ENCODE peak calls at places on chromosome 17, in eight cellular contexts. Y, U, T, K, R, G, O and M are unnamed samples.

GRCh38 chr17:66459811-66460270 is 157.4 kb downstream of the PRKCA start:
- DNase-seq in Y (peak), U (no peak), T (peak), K (no peak), R (peak), G (peak), O (peak), M (peak)

GRCh38 chr17:81923302-81924260 is 4.0 kb downstream of the MAFG start:
- DNase-seq in Y (peak), U (no peak), T (peak), K (no peak), R (peak), G (peak), O (peak), M (no peak)

GRCh38 chr17:36072431-36073121 is 8.5 kb downstream of the CCL18 start:
- DNase-seq in Y (peak), U (no peak), T (peak), K (peak), R (peak), G (peak), O (no peak), M (no peak)

GRCh38 chr17:30225919-30226553 is 9.5 kb downstream of the SLC6A4 start:
- DNase-seq in Y (no peak), U (no peak), T (no peak), K (no peak), R (no peak), G (no peak), O (no peak), M (no peak)

GRCh38 chr17:60381958-60382357 is 10.0 kb downstream of the USP32 start:
- DNase-seq in Y (no peak), U (no peak), T (no peak), K (no peak), R (no peak), G (no peak), O (no peak), M (no peak)

GRCh38 chr17:76382305-76382802 is 2.1 kb upstream of the SPHK1 start:
- DNase-seq in Y (no peak), U (no peak), T (no peak), K (no peak), R (no peak), G (peak), O (no peak), M (no peak)

GRCh38 chr17:29572691-29573557 is 4.4 kb downstream of the TP53I13 start:
- DNase-seq in Y (peak), U (no peak), T (peak), K (no peak), R (no peak), G (peak), O (no peak), M (no peak)

GRCh38 chr17:2691965-2692780 is 19.4 kb downstream of the CLUH start:
- DNase-seq in Y (no peak), U (no peak), T (no peak), K (no peak), R (no peak), G (no peak), O (no peak), M (no peak)

GRCh38 chr17:67478266-67479118 is 101.4 kb downstream of the PITPNC1 start:
- DNase-seq in Y (no peak), U (no peak), T (no peak), K (no peak), R (no peak), G (no peak), O (no peak), M (no peak)

GRCh38 chr17:1485311-1485747 is 7.2 kb downstream of the MYO1C start:
- DNase-seq in Y (peak), U (no peak), T (no peak), K (no peak), R (no peak), G (peak), O (no peak), M (no peak)

GRCh38 chr17:49223517-49224197 is 6.9 kb downstream of the PHOSPHO1 start:
- DNase-seq in Y (no peak), U (no peak), T (peak), K (no peak), R (peak), G (peak), O (no peak), M (no peak)

GRCh38 chr17:15411556-15412198 is 55.7 kb downstream of the CDRT4 start:
- DNase-seq in Y (peak), U (no peak), T (no peak), K (no peak), R (no peak), G (peak), O (no peak), M (no peak)

GRCh38 chr17:10172241-10172741 is 26.1 kb downstream of the GAS7 start:
- DNase-seq in Y (peak), U (no peak), T (no peak), K (no peak), R (no peak), G (peak), O (no peak), M (no peak)

GRCh38 chr17:62617894-62618472 is 9.5 kb upstream of the MRC2 start:
- DNase-seq in Y (peak), U (no peak), T (peak), K (no peak), R (no peak), G (peak), O (no peak), M (no peak)

GRCh38 chr17:32536736-32537646 is 50.2 kb downstream of the CDK5R1 start:
- DNase-seq in Y (peak), U (no peak), T (peak), K (no peak), R (peak), G (peak), O (no peak), M (no peak)

GRCh38 chr17:29369831-29370735 is 20.1 kb upstream of the TAOK1 start:
- DNase-seq in Y (peak), U (no peak), T (peak), K (no peak), R (peak), G (peak), O (peak), M (no peak)

GRCh38 chr17:16939606-16940115 is 32.3 kb downstream of the TNFRSF13B start:
- DNase-seq in Y (no peak), U (no peak), T (no peak), K (no peak), R (no peak), G (no peak), O (no peak), M (no peak)

GRCh38 chr17:7220593-7221280 is 999 bp downstream of the ACADVL start:
- DNase-seq in Y (peak), U (no peak), T (peak), K (no peak), R (peak), G (peak), O (no peak), M (no peak)

GRCh38 chr17:57537524-57538410 is 207.3 kb downstream of the CCDC182 start:
- DNase-seq in Y (no peak), U (no peak), T (peak), K (no peak), R (no peak), G (no peak), O (no peak), M (no peak)

GRCh38 chr17:67200727-67201301 is 44.2 kb downstream of the HELZ start:
- DNase-seq in Y (peak), U (no peak), T (peak), K (no peak), R (no peak), G (peak), O (no peak), M (no peak)

GRCh38 chr17:7322520-7323194 is 6.5 kb downstream of the NEURL4 start:
- DNase-seq in Y (no peak), U (no peak), T (no peak), K (no peak), R (no peak), G (no peak), O (no peak), M (no peak)

GRCh38 chr17:39653316-39653661 is 11.9 kb upstream of the TCAP start:
- DNase-seq in Y (no peak), U (no peak), T (no peak), K (no peak), R (no peak), G (no peak), O (no peak), M (no peak)

GRCh38 chr17:49168706-49169105 is 36.1 kb downstream of the B4GALNT2 start:
- DNase-seq in Y (no peak), U (no peak), T (no peak), K (no peak), R (no peak), G (no peak), O (no peak), M (no peak)

GRCh38 chr17:62919388-62919787 is 46.6 kb upstream of the TANC2 start:
- DNase-seq in Y (peak), U (no peak), T (peak), K (no peak), R (peak), G (peak), O (no peak), M (no peak)

GRCh38 chr17:52027620-52028019 is 130.9 kb downstream of the CA10 start:
- DNase-seq in Y (no peak), U (no peak), T (peak), K (no peak), R (peak), G (peak), O (no peak), M (peak)

GRCh38 chr17:76094046-76094445 is 9.5 kb downstream of the EXOC7 start:
- DNase-seq in Y (no peak), U (no peak), T (no peak), K (no peak), R (no peak), G (no peak), O (no peak), M (no peak)

GRCh38 chr17:45135978-45136791 is 698 bp downstream of the ACBD4 start:
- DNase-seq in Y (no peak), U (no peak), T (no peak), K (no peak), R (no peak), G (no peak), O (no peak), M (no peak)

GRCh38 chr17:57651996-57652395 is 93.1 kb downstream of the CCDC182 start:
- DNase-seq in Y (no peak), U (no peak), T (no peak), K (no peak), R (no peak), G (no peak), O (no peak), M (no peak)

GRCh38 chr17:50129303-50129945 is 536 bp downstream of the SAMD14 start:
- DNase-seq in Y (no peak), U (no peak), T (peak), K (no peak), R (no peak), G (peak), O (no peak), M (no peak)

GRCh38 chr17:20922128-20922670 is 120.6 kb downstream of the USP22 start:
- DNase-seq in Y (peak), U (no peak), T (peak), K (no peak), R (peak), G (peak), O (no peak), M (no peak)

GRCh38 chr17:81090361-81091133 is 55.6 kb downstream of the BAIAP2 start:
- DNase-seq in Y (peak), U (no peak), T (peak), K (no peak), R (no peak), G (peak), O (no peak), M (no peak)

GRCh38 chr17:16923097-16923903 is 48.6 kb downstream of the TNFRSF13B start:
- DNase-seq in Y (no peak), U (no peak), T (no peak), K (no peak), R (no peak), G (no peak), O (no peak), M (no peak)

DNA sequence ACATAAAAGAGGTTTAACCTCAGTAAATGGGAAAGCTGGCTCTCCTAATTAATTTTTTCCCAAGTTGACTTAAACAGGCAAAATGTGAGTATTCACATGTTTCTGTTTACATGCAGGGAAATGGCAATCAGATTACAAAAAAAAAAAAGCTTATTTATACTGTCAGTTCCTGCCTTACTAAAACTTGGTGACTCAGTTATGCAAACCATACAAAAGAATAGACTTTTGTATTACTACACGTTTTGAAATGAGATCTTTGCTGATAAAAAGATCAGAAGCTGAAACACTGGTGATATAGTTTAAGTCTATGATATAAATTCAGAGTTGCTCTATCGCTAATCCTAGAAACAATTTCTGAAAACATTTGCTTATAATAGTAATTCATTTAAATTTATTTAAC is 9.4 kb upstream of the KCNJ2 start:
- DNase-seq in Y (no peak), U (no peak), T (no peak), K (no peak), R (no peak), G (no peak), O (no peak), M (no peak)
- H3K4me3 ChIP-seq in Y (no peak), U (no peak), T (no peak), K (no peak), R (no peak), G (no peak), O (no peak), M (no peak)

GRCh38 chr17:48161127-48161905 is 53.8 kb downstream of the SNX11 start:
- DNase-seq in Y (no peak), U (no peak), T (no peak), K (no peak), R (no peak), G (no peak), O (no peak), M (no peak)

GRCh38 chr17:48162305-48162934 is 54.9 kb downstream of the SNX11 start:
- DNase-seq in Y (no peak), U (no peak), T (no peak), K (no peak), R (no peak), G (no peak), O (no peak), M (no peak)

GRCh38 chr17:48160177-48160967 is 52.8 kb downstream of the SNX11 start:
- DNase-seq in Y (no peak), U (no peak), T (no peak), K (no peak), R (no peak), G (no peak), O (no peak), M (no peak)

GRCh38 chr17:48162946-48163506 is 55.5 kb downstream of the SNX11 start:
- DNase-seq in Y (no peak), U (no peak), T (peak), K (peak), R (no peak), G (no peak), O (no peak), M (no peak)

GRCh38 chr17:48163809-48164208 is 56.2 kb downstream of the SNX11 start:
- DNase-seq in Y (no peak), U (no peak), T (no peak), K (no peak), R (no peak), G (no peak), O (no peak), M (no peak)
- TF ChIP-seq CTCF in Y (no peak), U (no peak), T (peak), K (no peak), R (no peak), G (peak), O (no peak), M (no peak)

DNA sequence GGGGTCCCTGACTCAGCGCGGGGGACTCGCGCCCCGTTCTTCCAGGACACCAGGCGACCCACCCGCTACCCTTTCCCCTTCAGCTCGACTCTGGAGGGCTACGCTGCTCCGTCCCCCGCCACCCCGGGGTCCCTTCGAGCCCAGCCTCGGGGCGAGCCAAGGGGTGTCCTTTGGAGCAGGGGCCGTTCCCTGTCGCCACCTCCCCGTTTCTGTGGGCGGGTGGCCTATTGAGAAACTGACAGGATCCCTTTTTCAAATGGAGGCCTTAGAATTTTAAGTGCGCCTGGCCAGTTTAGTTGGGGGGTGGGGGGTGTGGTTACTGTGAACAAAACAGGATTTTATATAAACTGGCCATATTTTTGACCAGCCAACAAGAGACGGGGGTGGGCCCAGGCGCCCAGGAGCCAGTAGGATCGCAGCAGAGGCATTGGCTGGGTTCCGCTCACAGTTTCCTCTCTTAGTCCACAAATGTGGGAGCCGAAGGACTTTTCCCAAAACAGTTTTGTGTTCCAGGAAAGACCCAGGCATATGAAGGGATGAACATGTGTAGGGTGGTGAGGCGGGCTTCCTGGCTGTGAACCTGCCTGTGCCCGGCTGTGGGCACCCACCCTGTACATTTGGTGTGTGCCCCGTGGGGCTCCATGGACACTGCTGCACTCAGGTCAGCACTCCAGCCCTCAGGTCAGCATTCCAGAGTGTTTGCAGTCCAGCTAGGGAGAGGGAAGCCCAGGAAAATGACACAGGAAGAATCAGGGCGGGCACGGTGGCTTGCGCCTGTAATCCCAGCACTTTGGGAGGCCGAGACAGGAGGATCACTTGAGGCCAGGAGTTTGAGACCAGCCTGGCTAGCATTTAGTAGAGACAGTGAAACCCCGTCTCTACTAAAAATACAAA is 722 bp upstream of the TIMP2 start:
- DNase-seq in Y (peak), U (peak), T (peak), K (no peak), R (peak), G (peak), O (peak), M (peak)
- H3K4me3 ChIP-seq in Y (peak), U (peak), T (peak), K (no peak), R (peak), G (peak), O (peak), M (peak)

DNA sequence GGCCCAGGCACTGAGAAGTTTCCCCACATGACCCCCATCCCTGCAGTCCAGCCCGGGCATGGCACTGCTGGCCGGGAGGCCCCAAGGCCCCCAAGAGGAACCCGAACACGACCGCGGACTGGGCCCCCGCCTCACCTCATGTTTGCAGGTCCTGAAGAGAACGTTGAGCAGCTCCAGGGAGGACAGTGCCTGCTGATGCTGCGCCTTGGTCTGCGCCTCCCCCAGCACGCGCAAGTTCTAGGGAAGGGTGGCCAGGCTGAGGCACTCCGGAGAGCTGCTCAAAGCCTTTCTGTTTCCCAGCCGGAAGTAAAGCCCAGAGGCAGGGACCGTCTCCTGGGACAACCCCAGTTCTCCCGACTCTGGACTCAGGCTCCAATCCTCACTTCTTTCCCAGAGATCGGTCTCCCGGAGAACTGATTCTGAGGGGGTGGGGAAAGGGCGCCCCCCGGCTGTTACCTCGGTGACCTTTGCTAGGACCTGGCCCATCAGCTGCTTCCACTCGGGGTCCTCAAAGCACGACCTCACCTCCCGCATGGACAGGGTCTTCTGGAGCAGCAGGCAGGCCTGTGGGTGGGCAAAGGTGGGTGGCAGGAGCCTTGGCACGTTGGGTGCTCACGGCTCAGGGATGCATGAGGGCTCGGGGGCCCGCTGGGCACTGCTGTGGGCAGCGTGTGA is 13.7 kb downstream of the MYBBP1A start:
- DNase-seq in Y (no peak), U (no peak), T (no peak), K (no peak), R (no peak), G (no peak), O (no peak), M (no peak)
- TF ChIP-seq CTCF in Y (no peak), U (no peak), T (no peak), K (no peak), R (no peak), G (no peak), O (no peak), M (no peak)

DNA sequence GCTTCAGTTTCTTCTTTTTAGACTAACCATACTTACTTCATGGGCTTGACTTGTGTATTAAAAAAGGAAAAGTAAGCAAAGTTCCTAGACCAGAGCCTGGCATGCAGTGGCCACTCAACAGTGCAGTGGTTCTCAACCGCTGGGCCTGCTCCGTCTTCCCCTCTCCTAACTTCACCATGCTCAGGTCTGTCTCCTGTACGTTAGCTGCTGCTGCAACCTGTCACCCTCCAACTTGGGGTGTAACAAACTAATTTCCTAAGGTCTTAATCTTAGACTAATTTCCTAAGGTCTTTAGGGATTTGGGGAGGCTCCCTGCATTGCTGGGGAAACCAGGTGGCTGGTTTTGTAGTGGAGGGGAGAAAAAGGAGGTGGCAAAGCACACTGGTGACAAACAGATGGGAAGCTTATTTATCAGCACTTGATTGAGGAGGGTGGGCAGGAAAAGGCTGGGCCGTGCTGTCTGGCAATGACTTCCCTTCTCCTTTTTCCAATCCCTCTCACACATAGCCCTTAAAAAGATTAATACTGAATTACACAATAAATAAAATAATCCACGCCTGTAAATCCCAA is 2.2 kb upstream of the ARL4D start:
- DNase-seq in Y (no peak), U (no peak), T (no peak), K (no peak), R (no peak), G (no peak), O (no peak), M (no peak)
- H3K4me3 ChIP-seq in Y (no peak), U (no peak), T (no peak), K (no peak), R (no peak), G (no peak), O (no peak), M (no peak)

GRCh38 chr17:74750327-74751069 is 2.1 kb downstream of the NHERF1 start:
- DNase-seq in Y (no peak), U (no peak), T (no peak), K (no peak), R (no peak), G (no peak), O (no peak), M (no peak)
- TF ChIP-seq CTCF in Y (no peak), U (no peak), T (no peak), K (peak), R (no peak), G (no peak), O (no peak), M (no peak)